ENCODE peak calls at places on chromosomes 4 and X, in five cellular contexts. A is activated T-helper 1 cell treated with anti-CD3 and anti-CD28 coated beads, Interleukin-2, amount 50 U/mL, for 16 hours; W is amygdala; N is stimulated activated CD8-positive, alpha-beta memory T cell treated with anti-CD3 and anti-CD28 coated beads, Interleukin-12 subunit alpha, Interleukin-12 subunit beta, amount 100 ng/mL, for 4 hours; M is NCI-H2081. G is an unnamed sample.

GRCh38 chrX:13024911-13025454 is 19.4 kb downstream of the FAM9C start:
- DNase-seq in A (no peak), N (no peak), W (no peak), M (no peak), G (no peak)

GRCh38 chrX:68658530-68658929 is 11.1 kb downstream of the STARD8 start:
- DNase-seq in W (no peak), M (no peak), N (no peak), A (no peak), G (no peak)

GRCh38 chrX:22366166-22366702 is 93.5 kb downstream of the CBLL2 start:
- DNase-seq in A (no peak), N (no peak), W (no peak), M (no peak), G (no peak)

GRCh38 chr4:186910385-186910784 is 186.7 kb upstream of the FAT1 start:
- DNase-seq in N (no peak), M (no peak), A (no peak), W (no peak), G (no peak)

GRCh38 chr4:101126044-101126443 is 221.3 kb downstream of the PPP3CA start:
- DNase-seq in N (no peak), M (no peak), W (no peak), A (no peak), G (no peak)

GRCh38 chr4:2797545-2798305 is 4.8 kb downstream of the SH3BP2 start:
- DNase-seq in M (no peak), N (no peak), A (no peak), W (no peak), G (no peak)

GRCh38 chr4:88771883-88772450 is 74.3 kb upstream of the NAP1L5 start:
- DNase-seq in W (no peak), M (no peak), N (no peak), A (no peak), G (no peak)

GRCh38 chrX:136906921-136907510 is 26.5 kb upstream of the RBMX start:
- DNase-seq in N (no peak), M (no peak), A (no peak), W (no peak), G (no peak)

GRCh38 chrX:18434896-18435295 is 9.5 kb downstream of the CDKL5 start:
- DNase-seq in M (no peak), N (no peak), A (no peak), W (no peak), G (no peak)

GRCh38 chr4:107736924-107737448 is 17.0 kb upstream of the PAPSS1 start:
- DNase-seq in M (no peak), W (no peak), N (peak; percentile 2), A (no peak), G (no peak)

GRCh38 chr4:181674315-181674714 is 568.9 kb upstream of the TENM3 start:
- DNase-seq in A (no peak), M (no peak), W (no peak), N (no peak), G (no peak)

GRCh38 chr4:115353370-115353769 is 239.9 kb upstream of the NDST4 start:
- DNase-seq in M (no peak), N (no peak), W (no peak), A (no peak), G (no peak)